ENCODE peak calls at places on chromosomes 13 and 19, in ten cellular contexts. One of them, this sample, is unnamed.
A peak's percentile ranks its signal among the peaks of the same experiment; 100 is the strongest.

GRCh38 chr13:113077953-113078894 is 27.4 kb upstream of the F7 start:
- DNase-seq in PC-3: no peak
- DNase-seq in aorta: peak; percentile 59
- DNase-seq in GM23338: no peak
- DNase-seq in astrocyte: no peak
- DNase-seq in cardiac muscle cell: no peak
- DNase-seq in mucosa of descending colon: no peak
- DNase-seq in SK-N-SH: no peak
- DNase-seq in ascending aorta: no peak
- DNase-seq in thoracic aorta: no peak
- DNase-seq in this sample: no peak

GRCh38 chr19:15374796-15375440 is 4.7 kb downstream of the AKAP8 start:
- DNase-seq in PC-3: no peak
- DNase-seq in aorta: peak; percentile 88
- DNase-seq in GM23338: no peak
- DNase-seq in astrocyte: no peak
- DNase-seq in cardiac muscle cell: no peak
- DNase-seq in mucosa of descending colon: no peak
- DNase-seq in SK-N-SH: peak; percentile 43
- DNase-seq in ascending aorta: peak; percentile 80
- DNase-seq in thoracic aorta: no peak
- DNase-seq in this sample: no peak

GRCh38 chr13:112885782-112886268 is 83.2 kb upstream of the MCF2L start:
- DNase-seq in PC-3: peak; percentile 83
- DNase-seq in aorta: peak; percentile 91
- DNase-seq in GM23338: peak; percentile 87
- DNase-seq in astrocyte: peak; percentile 82
- DNase-seq in cardiac muscle cell: peak; percentile 95
- DNase-seq in mucosa of descending colon: peak; percentile 91
- DNase-seq in SK-N-SH: peak; percentile 96
- DNase-seq in ascending aorta: peak; percentile 73
- DNase-seq in thoracic aorta: no peak
- DNase-seq in this sample: peak; percentile 90

GRCh38 chr13:95117092-95117491 is 184.2 kb downstream of the ABCC4 start:
- DNase-seq in PC-3: peak; percentile 66
- DNase-seq in aorta: no peak
- DNase-seq in GM23338: no peak
- DNase-seq in astrocyte: no peak
- DNase-seq in cardiac muscle cell: no peak
- DNase-seq in mucosa of descending colon: no peak
- DNase-seq in SK-N-SH: no peak
- DNase-seq in ascending aorta: no peak
- DNase-seq in thoracic aorta: no peak
- DNase-seq in this sample: no peak

GRCh38 chr19:50387176-50387867 is 3.2 kb downstream of the POLD1 start:
- DNase-seq in PC-3: no peak
- DNase-seq in aorta: no peak
- DNase-seq in GM23338: no peak
- DNase-seq in astrocyte: no peak
- DNase-seq in cardiac muscle cell: no peak
- DNase-seq in mucosa of descending colon: no peak
- DNase-seq in SK-N-SH: no peak
- DNase-seq in ascending aorta: peak; percentile 72
- DNase-seq in thoracic aorta: no peak
- DNase-seq in this sample: no peak

GRCh38 chr19:38557205-38557799 is 60.5 kb downstream of the MAP4K1 start:
- DNase-seq in PC-3: peak; percentile 27
- DNase-seq in aorta: no peak
- DNase-seq in GM23338: no peak
- DNase-seq in astrocyte: no peak
- DNase-seq in cardiac muscle cell: no peak
- DNase-seq in mucosa of descending colon: peak; percentile 58
- DNase-seq in SK-N-SH: no peak
- DNase-seq in ascending aorta: no peak
- DNase-seq in thoracic aorta: no peak
- DNase-seq in this sample: peak; percentile 79

GRCh38 chr19:16601378-16602052 is 26.5 kb downstream of the MED26 start:
- DNase-seq in PC-3: no peak
- DNase-seq in aorta: no peak
- DNase-seq in GM23338: no peak
- DNase-seq in astrocyte: no peak
- DNase-seq in cardiac muscle cell: no peak
- DNase-seq in mucosa of descending colon: no peak
- DNase-seq in SK-N-SH: no peak
- DNase-seq in ascending aorta: no peak
- DNase-seq in thoracic aorta: no peak
- DNase-seq in this sample: no peak

GRCh38 chr19:41064974-41065569 is 23.2 kb upstream of the CYP2A13 start:
- DNase-seq in PC-3: peak; percentile 4
- DNase-seq in aorta: no peak
- DNase-seq in GM23338: peak; percentile 88
- DNase-seq in astrocyte: peak; percentile 2
- DNase-seq in cardiac muscle cell: peak; percentile 14
- DNase-seq in mucosa of descending colon: no peak
- DNase-seq in SK-N-SH: peak; percentile 10
- DNase-seq in ascending aorta: no peak
- DNase-seq in thoracic aorta: no peak
- DNase-seq in this sample: no peak

GRCh38 chr13:97018029-97018819 is 23.9 kb upstream of the OXGR1 start:
- DNase-seq in PC-3: peak; percentile 72
- DNase-seq in aorta: no peak
- DNase-seq in GM23338: peak; percentile 75
- DNase-seq in astrocyte: peak; percentile 38
- DNase-seq in cardiac muscle cell: peak; percentile 68
- DNase-seq in mucosa of descending colon: no peak
- DNase-seq in SK-N-SH: peak; percentile 41
- DNase-seq in ascending aorta: peak; percentile 67
- DNase-seq in thoracic aorta: no peak
- DNase-seq in this sample: no peak

GRCh38 chr13:64158910-64159309 is 2743.3 kb upstream of the PCDH20 start:
- DNase-seq in PC-3: peak; percentile 3
- DNase-seq in aorta: no peak
- DNase-seq in GM23338: no peak
- DNase-seq in astrocyte: peak; percentile 72
- DNase-seq in cardiac muscle cell: no peak
- DNase-seq in mucosa of descending colon: no peak
- DNase-seq in SK-N-SH: peak; percentile 5
- DNase-seq in ascending aorta: no peak
- DNase-seq in thoracic aorta: no peak
- DNase-seq in this sample: no peak

DNA sequence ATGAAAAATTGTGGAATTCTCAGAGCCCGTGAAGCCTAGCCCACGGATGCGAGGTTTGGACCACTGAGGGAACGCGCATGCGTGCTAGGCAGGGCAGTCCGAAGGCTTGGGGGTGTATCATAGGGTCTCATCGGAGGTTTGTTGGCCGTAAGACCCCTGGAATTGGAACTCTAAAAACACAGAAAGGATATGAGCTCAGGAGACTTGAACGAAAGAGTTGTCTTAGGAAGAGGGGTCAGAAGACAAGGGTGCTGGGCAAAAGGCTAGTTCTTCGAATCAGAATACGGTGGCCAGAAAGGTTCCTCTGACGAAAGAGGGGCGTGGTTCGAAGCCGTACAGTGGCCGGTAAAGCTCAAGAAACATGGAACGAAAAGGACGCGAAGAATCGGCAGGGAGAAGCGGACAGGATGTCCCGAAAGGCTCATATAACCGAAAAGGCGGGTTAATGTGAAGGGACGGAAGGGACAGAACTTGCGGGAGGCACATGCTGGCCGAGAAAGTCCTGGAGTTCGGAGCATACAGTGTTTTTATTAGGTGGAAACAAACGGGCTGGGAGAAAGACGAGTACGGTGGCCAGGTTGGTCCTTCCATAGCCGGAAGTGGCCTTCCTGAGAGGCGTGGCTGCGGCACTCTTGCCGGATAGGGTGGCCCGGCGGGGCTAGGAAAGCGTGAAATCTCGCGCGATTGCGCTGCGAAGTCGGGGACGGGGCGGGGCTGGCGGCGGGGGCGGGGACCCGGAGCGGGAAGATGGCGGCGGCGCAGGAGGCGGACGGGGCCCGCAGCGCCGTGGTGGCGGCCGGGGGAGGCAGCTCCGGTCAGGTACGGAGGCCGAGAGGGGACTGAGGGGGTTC is at the start of gene CLPTM1:
- DNase-seq in PC-3: peak; percentile 90
- DNase-seq in aorta: peak; percentile 99
- DNase-seq in GM23338: peak; percentile 99
- DNase-seq in astrocyte: peak; percentile 94
- DNase-seq in cardiac muscle cell: peak; percentile 98
- DNase-seq in mucosa of descending colon: peak; percentile 97
- DNase-seq in SK-N-SH: peak; percentile 98
- DNase-seq in ascending aorta: peak; percentile 98
- DNase-seq in thoracic aorta: peak; percentile 87
- DNase-seq in this sample: peak; percentile 97
- H3K4me1 ChIP-seq in PC-3: peaks cover 11% of the 10 kb centered on the region
- H3K4me1 ChIP-seq in aorta: no peaks in the 10 kb centered on the region
- H3K4me1 ChIP-seq in GM23338: peaks cover 5% of the 10 kb centered on the region
- H3K4me1 ChIP-seq in astrocyte: peaks cover 14% of the 10 kb centered on the region
- H3K4me1 ChIP-seq in cardiac muscle cell: peaks cover 9% of the 10 kb centered on the region
- H3K4me1 ChIP-seq in mucosa of descending colon: peaks cover 30% of the 10 kb centered on the region
- H3K4me1 ChIP-seq in SK-N-SH: no peaks in the 10 kb centered on the region
- H3K4me1 ChIP-seq in ascending aorta: peaks cover 30% of the 10 kb centered on the region
- H3K4me1 ChIP-seq in thoracic aorta: peaks cover 12% of the 10 kb centered on the region
- H3K4me1 ChIP-seq in this sample: peaks cover 32% of the 10 kb centered on the region

GRCh38 chr13:20193142-20193923 is 595 bp upstream of the GJB2 start:
- DNase-seq in PC-3: peak; percentile 41
- DNase-seq in aorta: no peak
- DNase-seq in GM23338: peak; percentile 27
- DNase-seq in astrocyte: no peak
- DNase-seq in cardiac muscle cell: no peak
- DNase-seq in mucosa of descending colon: peak; percentile 31
- DNase-seq in SK-N-SH: no peak
- DNase-seq in ascending aorta: no peak
- DNase-seq in thoracic aorta: no peak
- DNase-seq in this sample: no peak

GRCh38 chr13:20191902-20192469 is 752 bp downstream of the GJB2 start:
- DNase-seq in PC-3: peak; percentile 65
- DNase-seq in aorta: no peak
- DNase-seq in GM23338: peak; percentile 78
- DNase-seq in astrocyte: no peak
- DNase-seq in cardiac muscle cell: no peak
- DNase-seq in mucosa of descending colon: peak; percentile 64
- DNase-seq in SK-N-SH: no peak
- DNase-seq in ascending aorta: no peak
- DNase-seq in thoracic aorta: no peak
- DNase-seq in this sample: peak; percentile 62

GRCh38 chr13:20192470-20193141 is at the start of gene GJB2:
- DNase-seq in PC-3: peak; percentile 49
- DNase-seq in aorta: no peak
- DNase-seq in GM23338: peak; percentile 43
- DNase-seq in astrocyte: no peak
- DNase-seq in cardiac muscle cell: peak; percentile 46
- DNase-seq in mucosa of descending colon: peak; percentile 81
- DNase-seq in SK-N-SH: peak; percentile 51
- DNase-seq in ascending aorta: no peak
- DNase-seq in thoracic aorta: no peak
- DNase-seq in this sample: peak; percentile 68

GRCh38 chr13:20190481-20191310 is 2.0 kb downstream of the GJB2 start:
- DNase-seq in PC-3: peak; percentile 89
- DNase-seq in aorta: no peak
- DNase-seq in GM23338: no peak
- DNase-seq in astrocyte: peak; percentile 94
- DNase-seq in cardiac muscle cell: no peak
- DNase-seq in mucosa of descending colon: no peak
- DNase-seq in SK-N-SH: no peak
- DNase-seq in ascending aorta: no peak
- DNase-seq in thoracic aorta: no peak
- DNase-seq in this sample: no peak

GRCh38 chr13:20191311-20191901 is 1.3 kb downstream of the GJB2 start:
- DNase-seq in PC-3: peak; percentile 72
- DNase-seq in aorta: no peak
- DNase-seq in GM23338: peak; percentile 39
- DNase-seq in astrocyte: no peak
- DNase-seq in cardiac muscle cell: no peak
- DNase-seq in mucosa of descending colon: peak; percentile 86
- DNase-seq in SK-N-SH: no peak
- DNase-seq in ascending aorta: no peak
- DNase-seq in thoracic aorta: no peak
- DNase-seq in this sample: no peak
- H3K4me1 ChIP-seq in PC-3: peaks cover 27% of the 10 kb centered on the region
- H3K4me1 ChIP-seq in aorta: no peaks in the 10 kb centered on the region
- H3K4me1 ChIP-seq in GM23338: peaks cover 19% of the 10 kb centered on the region
- H3K4me1 ChIP-seq in astrocyte: peaks cover 19% of the 10 kb centered on the region
- H3K4me1 ChIP-seq in cardiac muscle cell: no peaks in the 10 kb centered on the region
- H3K4me1 ChIP-seq in mucosa of descending colon: peaks cover 19% of the 10 kb centered on the region
- H3K4me1 ChIP-seq in SK-N-SH: peaks cover 11% of the 10 kb centered on the region
- H3K4me1 ChIP-seq in ascending aorta: peaks cover 18% of the 10 kb centered on the region
- H3K4me1 ChIP-seq in thoracic aorta: peaks cover 23% of the 10 kb centered on the region
- H3K4me1 ChIP-seq in this sample: peaks cover 19% of the 10 kb centered on the region

GRCh38 chr13:114152285-114152645 is 19.8 kb upstream of the RASA3 start:
- DNase-seq in PC-3: no peak
- DNase-seq in aorta: no peak
- DNase-seq in GM23338: no peak
- DNase-seq in astrocyte: no peak
- DNase-seq in cardiac muscle cell: no peak
- DNase-seq in mucosa of descending colon: peak; percentile 36
- DNase-seq in SK-N-SH: no peak
- DNase-seq in ascending aorta: no peak
- DNase-seq in thoracic aorta: no peak
- DNase-seq in this sample: peak; percentile 32
- H3K4me1 ChIP-seq in PC-3: peaks cover 15% of the 10 kb centered on the region
- H3K4me1 ChIP-seq in aorta: no peaks in the 10 kb centered on the region
- H3K4me1 ChIP-seq in GM23338: no peaks in the 10 kb centered on the region
- H3K4me1 ChIP-seq in astrocyte: no peaks in the 10 kb centered on the region
- H3K4me1 ChIP-seq in cardiac muscle cell: no peaks in the 10 kb centered on the region
- H3K4me1 ChIP-seq in mucosa of descending colon: peaks cover 19% of the 10 kb centered on the region
- H3K4me1 ChIP-seq in SK-N-SH: no peaks in the 10 kb centered on the region
- H3K4me1 ChIP-seq in ascending aorta: peaks cover 5% of the 10 kb centered on the region
- H3K4me1 ChIP-seq in thoracic aorta: no peaks in the 10 kb centered on the region
- H3K4me1 ChIP-seq in this sample: peaks cover 3% of the 10 kb centered on the region

GRCh38 chr13:43133792-43134191 is 110.4 kb downstream of the DNAJC15 start:
- DNase-seq in PC-3: no peak
- DNase-seq in aorta: no peak
- DNase-seq in GM23338: peak; percentile 24
- DNase-seq in astrocyte: no peak
- DNase-seq in cardiac muscle cell: no peak
- DNase-seq in mucosa of descending colon: no peak
- DNase-seq in SK-N-SH: no peak
- DNase-seq in ascending aorta: no peak
- DNase-seq in thoracic aorta: no peak
- DNase-seq in this sample: no peak
- H3K4me1 ChIP-seq in PC-3: peaks cover 10% of the 10 kb centered on the region
- H3K4me1 ChIP-seq in aorta: no peaks in the 10 kb centered on the region
- H3K4me1 ChIP-seq in GM23338: peaks cover 20% of the 10 kb centered on the region
- H3K4me1 ChIP-seq in astrocyte: no peaks in the 10 kb centered on the region
- H3K4me1 ChIP-seq in cardiac muscle cell: peaks cover 33% of the 10 kb centered on the region
- H3K4me1 ChIP-seq in mucosa of descending colon: peaks cover 7% of the 10 kb centered on the region
- H3K4me1 ChIP-seq in SK-N-SH: no peaks in the 10 kb centered on the region
- H3K4me1 ChIP-seq in ascending aorta: no peaks in the 10 kb centered on the region
- H3K4me1 ChIP-seq in thoracic aorta: no peaks in the 10 kb centered on the region
- H3K4me1 ChIP-seq in this sample: no peaks in the 10 kb centered on the region

GRCh38 chr13:98476538-98476966 is 100.4 kb downstream of the STK24 start:
- DNase-seq in PC-3: peak; percentile 82
- DNase-seq in aorta: no peak
- DNase-seq in GM23338: peak; percentile 45
- DNase-seq in astrocyte: peak; percentile 94
- DNase-seq in cardiac muscle cell: no peak
- DNase-seq in mucosa of descending colon: peak; percentile 66
- DNase-seq in SK-N-SH: no peak
- DNase-seq in ascending aorta: peak; percentile 81
- DNase-seq in thoracic aorta: no peak
- DNase-seq in this sample: peak; percentile 93
- H3K4me1 ChIP-seq in PC-3: peaks cover 32% of the 10 kb centered on the region
- H3K4me1 ChIP-seq in aorta: no peaks in the 10 kb centered on the region
- H3K4me1 ChIP-seq in GM23338: peaks cover 50% of the 10 kb centered on the region
- H3K4me1 ChIP-seq in astrocyte: peaks cover 46% of the 10 kb centered on the region
- H3K4me1 ChIP-seq in cardiac muscle cell: peaks cover 52% of the 10 kb centered on the region
- H3K4me1 ChIP-seq in mucosa of descending colon: peaks cover 24% of the 10 kb centered on the region
- H3K4me1 ChIP-seq in SK-N-SH: peaks cover 8% of the 10 kb centered on the region
- H3K4me1 ChIP-seq in ascending aorta: no peaks in the 10 kb centered on the region
- H3K4me1 ChIP-seq in thoracic aorta: peaks cover 10% of the 10 kb centered on the region
- H3K4me1 ChIP-seq in this sample: peaks cover 13% of the 10 kb centered on the region

GRCh38 chr13:26985285-26985878 is 186.2 kb downstream of the USP12 start:
- DNase-seq in PC-3: peak; percentile 87
- DNase-seq in aorta: no peak
- DNase-seq in GM23338: peak; percentile 88
- DNase-seq in astrocyte: peak; percentile 52
- DNase-seq in cardiac muscle cell: peak; percentile 79
- DNase-seq in mucosa of descending colon: no peak
- DNase-seq in SK-N-SH: peak; percentile 72
- DNase-seq in ascending aorta: peak; percentile 88
- DNase-seq in thoracic aorta: peak; percentile 31
- DNase-seq in this sample: peak; percentile 80
- H3K4me1 ChIP-seq in PC-3: peaks cover 25% of the 10 kb centered on the region
- H3K4me1 ChIP-seq in aorta: no peaks in the 10 kb centered on the region
- H3K4me1 ChIP-seq in GM23338: no peaks in the 10 kb centered on the region
- H3K4me1 ChIP-seq in astrocyte: peaks cover 5% of the 10 kb centered on the region
- H3K4me1 ChIP-seq in cardiac muscle cell: peaks cover 20% of the 10 kb centered on the region
- H3K4me1 ChIP-seq in mucosa of descending colon: peaks cover 33% of the 10 kb centered on the region
- H3K4me1 ChIP-seq in SK-N-SH: peaks cover 8% of the 10 kb centered on the region
- H3K4me1 ChIP-seq in ascending aorta: peaks cover 19% of the 10 kb centered on the region
- H3K4me1 ChIP-seq in thoracic aorta: peaks cover 6% of the 10 kb centered on the region
- H3K4me1 ChIP-seq in this sample: no peaks in the 10 kb centered on the region

This sample was measured in Peyer's patch.